ENCODE peak calls at places on chromosomes 5 and 9, in four cellular contexts. F is WTC11; G is Right ventricle myocardium superior; L is natural killer cell treated with Interleukin-12 subunit alpha and Interleukin-12 subunit beta and Interleukin-15 and Interleukin-18, amount 100 ng/mL, for 72 hours. P is an unnamed sample.

GRCh38 chr9:24817756-24818155 is 272.1 kb upstream of the IZUMO3 start:
- DNase-seq in G (no peak), L (no peak), F (no peak), P (no peak)

GRCh38 chr9:23598994-23599393 is 227.0 kb downstream of the ELAVL2 start:
- DNase-seq in F (no peak), L (no peak), G (no peak), P (peak; percentile 20)

GRCh38 chr5:72252574-72253155 is 67.4 kb downstream of the MRPS27 start:
- DNase-seq in L (no peak), F (no peak), G (no peak), P (no peak)

GRCh38 chr5:161547573-161548471 is 1.3 kb upstream of the GABRB2 start:
- DNase-seq in F (peak; percentile 17), G (peak; percentile 36), L (no peak), P (no peak)

GRCh38 chr9:129646252-129646651 is 4.3 kb upstream of the ASB6 start:
- DNase-seq in G (no peak), F (no peak), L (no peak), P (no peak)

GRCh38 chr5:141800629-141801028 is 77.6 kb downstream of the PCDH1 start:
- DNase-seq in F (no peak), G (no peak), L (no peak), P (no peak)

GRCh38 chr9:69143291-69143690 is 30.8 kb upstream of the TJP2 start:
- DNase-seq in G (no peak), L (no peak), F (no peak), P (no peak)

GRCh38 chr5:127028822-127029457 is 1.4 kb downstream of the MARCHF3 start:
- DNase-seq in F (no peak), L (no peak), G (no peak), P (no peak)

GRCh38 chr5:149776376-149777305 is 46.5 kb downstream of the PPARGC1B start:
- DNase-seq in F (no peak), G (no peak), L (no peak), P (no peak)